ENCODE peak calls at places on chromosomes 13 and 19, in eight cellular contexts. M is neural progenitor cell; Z is posterior vena cava; C is NCI-H2081; B is C1 segment of cervical spinal cord; N is cardiac muscle cell; H is right cardiac atrium; D is CD4-positive, alpha-beta memory T cell. W is an unnamed sample.

GRCh38 chr19:18006895-18007604 is 920 bp upstream of the ARRDC2 start:
- DNase-seq in M (peak), Z (peak), C (peak), B (peak), N (peak), H (peak), D (peak), W (peak)

GRCh38 chr13:19685034-19685433 is 51.6 kb downstream of the MPHOSPH8 start:
- DNase-seq in M (no peak), Z (no peak), C (no peak), B (no peak), N (no peak), H (no peak), D (no peak), W (no peak)

GRCh38 chr19:41351339-41352245 is 2.1 kb downstream of the TGFB1 start:
- DNase-seq in M (peak), Z (peak), C (no peak), B (peak), N (peak), H (peak), D (peak), W (peak)

GRCh38 chr13:40470665-40471064 is 195.8 kb downstream of the FOXO1 start:
- DNase-seq in M (no peak), Z (no peak), C (no peak), B (no peak), N (peak), H (peak), D (no peak), W (no peak)

GRCh38 chr19:3324405-3324856 is 42.0 kb upstream of the NFIC start:
- DNase-seq in M (peak), Z (peak), C (no peak), B (peak), N (peak), H (peak), D (peak), W (peak)

GRCh38 chr13:106858910-106859309 is 291.0 kb upstream of the ARGLU1 start:
- DNase-seq in M (peak), Z (no peak), C (no peak), B (no peak), N (no peak), H (no peak), D (no peak), W (no peak)

GRCh38 chr13:39448831-39449230 is 154.2 kb downstream of the LHFPL6 start:
- DNase-seq in M (peak), Z (no peak), C (no peak), B (no peak), N (no peak), H (no peak), D (no peak), W (no peak)

GRCh38 chr19:48029431-48029830 is 14.4 kb downstream of the CABP5 start:
- DNase-seq in M (no peak), Z (no peak), C (no peak), B (no peak), N (no peak), H (no peak), D (no peak), W (no peak)

GRCh38 chr13:69565334-69565733 is 542.3 kb upstream of the ATXN8OS start:
- DNase-seq in M (peak), Z (no peak), C (peak), B (no peak), N (peak), H (no peak), D (no peak), W (no peak)

GRCh38 chr19:6103217-6103644 is 7.1 kb downstream of the RFX2 start:
- DNase-seq in M (no peak), Z (peak), C (no peak), B (peak), N (peak), H (peak), D (no peak), W (peak)

GRCh38 chr13:94251801-94252200 is 227.7 kb downstream of the DCT start:
- DNase-seq in M (no peak), Z (no peak), C (no peak), B (no peak), N (peak), H (peak), D (no peak), W (no peak)

GRCh38 chr13:89688908-89689307 is 1658.6 kb upstream of the MIR17HG start:
- DNase-seq in M (peak), Z (no peak), C (no peak), B (peak), N (peak), H (no peak), D (no peak), W (no peak)

GRCh38 chr19:42351079-42351735 is 25.8 kb downstream of the MEGF8 start:
- DNase-seq in M (no peak), Z (no peak), C (no peak), B (no peak), N (no peak), H (no peak), D (no peak), W (peak)

GRCh38 chr19:44748426-44749254 is at the start of gene BCL3:
- DNase-seq in M (peak), Z (peak), C (no peak), B (peak), N (peak), H (peak), D (peak), W (peak)

GRCh38 chr19:40229484-40229883 is 3.0 kb upstream of the CCNP start:
- DNase-seq in M (no peak), Z (no peak), C (no peak), B (no peak), N (no peak), H (no peak), D (no peak), W (no peak)

GRCh38 chr13:76245216-76245615 is 609.1 kb downstream of the LMO7 start:
- DNase-seq in M (no peak), Z (no peak), C (no peak), B (no peak), N (no peak), H (no peak), D (no peak), W (no peak)

GRCh38 chr13:77751513-77752456 is 54.3 kb downstream of the SLAIN1 start:
- DNase-seq in M (peak), Z (no peak), C (peak), B (no peak), N (peak), H (no peak), D (peak), W (no peak)

GRCh38 chr13:21071894-21072293 is 10.5 kb upstream of the LATS2 start:
- DNase-seq in M (no peak), Z (no peak), C (no peak), B (no peak), N (peak), H (no peak), D (no peak), W (no peak)

GRCh38 chr13:23348270-23349126 is 85.0 kb downstream of the SACS start:
- DNase-seq in M (no peak), Z (no peak), C (no peak), B (no peak), N (peak), H (no peak), D (no peak), W (no peak)

GRCh38 chr13:88066847-88067246 is 395.7 kb downstream of the SLITRK5 start:
- DNase-seq in M (no peak), Z (no peak), C (no peak), B (no peak), N (no peak), H (no peak), D (no peak), W (no peak)

GRCh38 chr13:25292301-25292700 is 5.0 kb upstream of the MTMR6 start:
- DNase-seq in M (no peak), Z (no peak), C (no peak), B (no peak), N (peak), H (no peak), D (peak), W (no peak)

GRCh38 chr13:26485786-26486185 is 71.7 kb upstream of the WASF3 start:
- DNase-seq in M (no peak), Z (peak), C (no peak), B (no peak), N (no peak), H (no peak), D (no peak), W (no peak)

GRCh38 chr13:35518337-35518736 is 41.8 kb upstream of the MAB21L1 start:
- DNase-seq in M (no peak), Z (no peak), C (no peak), B (no peak), N (peak), H (no peak), D (no peak), W (no peak)

GRCh38 chr13:103194871-103195270 is 128.7 kb upstream of the SLC10A2 start:
- DNase-seq in M (no peak), Z (no peak), C (no peak), B (no peak), N (no peak), H (no peak), D (no peak), W (no peak)

GRCh38 chr19:34313188-34313587 is 51.8 kb upstream of the GPI start:
- DNase-seq in M (no peak), Z (no peak), C (no peak), B (no peak), N (peak), H (peak), D (no peak), W (no peak)

GRCh38 chr19:56748443-56748842 is 76.9 kb upstream of the ZNF835 start:
- DNase-seq in M (no peak), Z (no peak), C (no peak), B (no peak), N (peak), H (no peak), D (no peak), W (no peak)

GRCh38 chr13:43990829-43991228 is 111.1 kb downstream of the LACC1 start:
- DNase-seq in M (no peak), Z (no peak), C (no peak), B (no peak), N (no peak), H (no peak), D (no peak), W (no peak)

GRCh38 chr13:33188093-33188882 is 97.3 kb downstream of the STARD13 start:
- DNase-seq in M (no peak), Z (no peak), C (no peak), B (no peak), N (peak), H (no peak), D (no peak), W (no peak)

GRCh38 chr13:51902776-51903175 is 41.0 kb downstream of the CCDC70 start:
- DNase-seq in M (no peak), Z (no peak), C (no peak), B (no peak), N (no peak), H (no peak), D (no peak), W (no peak)

GRCh38 chr19:35868172-35868822 is at the start of gene APLP1:
- DNase-seq in M (peak), Z (no peak), C (peak), B (peak), N (peak), H (peak), D (peak), W (peak)

GRCh38 chr19:36266375-36266961 is 51.6 kb downstream of the ZNF146 start:
- DNase-seq in M (no peak), Z (no peak), C (no peak), B (no peak), N (no peak), H (peak), D (no peak), W (no peak)

GRCh38 chr19:19628499-19629134 is 597 bp upstream of the LPAR2 start:
- DNase-seq in M (peak), Z (no peak), C (peak), B (no peak), N (peak), H (no peak), D (peak), W (no peak)

GRCh38 chr19:34662919-34663318 is 14.0 kb downstream of the SCGB2B2 start:
- DNase-seq in M (peak), Z (no peak), C (no peak), B (no peak), N (peak), H (no peak), D (peak), W (no peak)

GRCh38 chr13:67776171-67776570 is 546.0 kb upstream of the PCDH9 start:
- DNase-seq in M (no peak), Z (no peak), C (no peak), B (no peak), N (no peak), H (no peak), D (no peak), W (no peak)

GRCh38 chr19:13764101-13764807 is at the start of gene MRI1:
- DNase-seq in M (peak), Z (peak), C (peak), B (peak), N (peak), H (peak), D (peak), W (peak)

W was measured in Right ventricle myocardium inferior.